ENCODE peak calls at places on chromosomes 12 and 14, in five cellular contexts. E, T, M, K and U are unnamed samples.

GRCh38 chr12:88207921-88208640 is 66.0 kb downstream of the TMTC3 start:
- DNase-seq in E (no peak), T (no peak), M (peak; percentile 28), K (no peak), U (no peak)

GRCh38 chr12:59444932-59445331 is 150.9 kb upstream of the SLC16A7 start:
- DNase-seq in E (no peak), T (no peak), M (peak; percentile 9), K (no peak), U (no peak)

GRCh38 chr14:94355191-94355794 is 32.2 kb upstream of the SERPINA6 start:
- DNase-seq in E (peak; percentile 8), T (no peak), M (peak; percentile 56), K (peak; percentile 42), U (peak; percentile 60)

GRCh38 chr12:64625243-64626077 is 15.2 kb downstream of the RASSF3 start:
- DNase-seq in E (peak; percentile 14), T (peak; percentile 17), M (peak; percentile 91), K (peak; percentile 39), U (no peak)

GRCh38 chr12:112543666-112544185 is 125.0 kb downstream of the PTPN11 start:
- DNase-seq in E (peak; percentile 31), T (peak; percentile 10), M (no peak), K (no peak), U (peak; percentile 47)

GRCh38 chr12:82109243-82109642 is 248.9 kb downstream of the CCDC59 start:
- DNase-seq in E (no peak), T (no peak), M (no peak), K (no peak), U (no peak)

GRCh38 chr12:8077207-8077606 is 4.9 kb upstream of the NECAP1 start:
- DNase-seq in E (no peak), T (no peak), M (peak; percentile 43), K (no peak), U (no peak)

GRCh38 chr12:93624595-93625294 is 52.3 kb downstream of the SOCS2 start:
- DNase-seq in E (no peak), T (no peak), M (peak; percentile 95), K (no peak), U (no peak)

GRCh38 chr12:24530689-24531088 is 418.2 kb downstream of the BCAT1 start:
- DNase-seq in E (no peak), T (no peak), M (no peak), K (no peak), U (no peak)

GRCh38 chr12:27333311-27334009 is 824 bp downstream of the BMAL2 start:
- DNase-seq in E (no peak), T (no peak), M (no peak), K (peak; percentile 45), U (peak; percentile 19)

GRCh38 chr14:65664436-65664835 is 251.9 kb downstream of the FUT8 start:
- DNase-seq in E (no peak), T (no peak), M (no peak), K (no peak), U (no peak)

GRCh38 chr12:49019435-49020317 is 1.1 kb upstream of the PRKAG1 start:
- DNase-seq in E (no peak), T (no peak), M (peak; percentile 20), K (no peak), U (peak; percentile 13)

GRCh38 chr14:94864421-94865195 is 94.7 kb upstream of the GSC start:
- DNase-seq in E (no peak), T (no peak), M (no peak), K (no peak), U (no peak)

GRCh38 chr12:65756956-65757511 is 67.2 kb upstream of the HMGA2 start:
- DNase-seq in E (no peak), T (no peak), M (peak; percentile 1), K (no peak), U (no peak)

GRCh38 chr14:85602366-85602765 is 72.4 kb downstream of the FLRT2 start:
- DNase-seq in E (no peak), T (no peak), M (no peak), K (no peak), U (no peak)

GRCh38 chr12:9115731-9116689 is at the start of gene A2M:
- DNase-seq in E (no peak), T (no peak), M (no peak), K (no peak), U (no peak)